ENCODE peak calls at places on chromosomes 16 and 17, in eight cellular contexts. G is progenitor cell of endocrine pancreas, T is RWPE1, A is ascending aorta, B is choroid plexus epithelial cell, E is breast epithelium, L is AG10803, M is coronary artery. O is an unnamed sample.
A peak's percentile ranks its signal among the peaks of the same experiment; 100 is the strongest.

GRCh38 chr16:9256196-9256595 is 164.8 kb downstream of the HAPSTR1 start:
- DNase-seq in G (peak; percentile 25), T (peak; percentile 12), A (no peak), B (peak; percentile 1), E (no peak), L (no peak), M (no peak), O (no peak)

GRCh38 chr16:54928016-54928356 is 2.7 kb upstream of the IRX5 start:
- DNase-seq in G (no peak), T (no peak), A (no peak), B (peak; percentile 51), E (no peak), L (no peak), M (no peak), O (no peak)

GRCh38 chr16:67387479-67388079 is 5.7 kb downstream of the TPPP3 start:
- DNase-seq in G (no peak), T (no peak), A (no peak), B (no peak), E (no peak), L (no peak), M (no peak), O (no peak)

GRCh38 chr17:4980644-4981216 is 6.7 kb downstream of the CAMTA2 start:
- DNase-seq in G (peak; percentile 46), T (peak; percentile 26), A (no peak), B (peak; percentile 69), E (no peak), L (peak; percentile 46), M (no peak), O (no peak)

GRCh38 chr16:87874639-87875472 is 5.5 kb upstream of the SLC7A5 start:
- DNase-seq in G (no peak), T (no peak), A (no peak), B (no peak), E (no peak), L (no peak), M (no peak), O (no peak)

GRCh38 chr16:629289-630023 is 1.3 kb upstream of the WFIKKN1 start:
- DNase-seq in G (peak; percentile 51), T (no peak), A (no peak), B (no peak), E (no peak), L (no peak), M (no peak), O (no peak)

GRCh38 chr17:31838641-31839225 is 20.3 kb downstream of the COPRS start:
- DNase-seq in G (no peak), T (no peak), A (no peak), B (peak; percentile 41), E (no peak), L (peak; percentile 46), M (no peak), O (no peak)

GRCh38 chr16:24906199-24906808 is 60.5 kb downstream of the SLC5A11 start:
- DNase-seq in G (no peak), T (peak; percentile 25), A (no peak), B (peak; percentile 58), E (no peak), L (peak; percentile 26), M (no peak), O (no peak)

GRCh38 chr17:82952019-82952418 is 112.2 kb upstream of the ZNF750 start:
- DNase-seq in G (no peak), T (no peak), A (no peak), B (no peak), E (peak; percentile 37), L (no peak), M (peak; percentile 36), O (peak; percentile 62)

GRCh38 chr16:88195021-88195581 is 187.7 kb upstream of the ZNF469 start:
- DNase-seq in G (no peak), T (no peak), A (no peak), B (peak; percentile 58), E (no peak), L (peak; percentile 73), M (peak; percentile 64), O (no peak)

GRCh38 chr17:59830007-59830630 is 62.6 kb downstream of the TUBD1 start:
- DNase-seq in G (no peak), T (no peak), A (no peak), B (peak; percentile 70), E (no peak), L (peak; percentile 88), M (no peak), O (no peak)

GRCh38 chr16:13402601-13403000 is 501.2 kb downstream of the SHISA9 start:
- DNase-seq in G (no peak), T (no peak), A (no peak), B (no peak), E (no peak), L (no peak), M (no peak), O (no peak)

GRCh38 chr16:13393816-13394215 is 492.4 kb downstream of the SHISA9 start:
- DNase-seq in G (no peak), T (no peak), A (no peak), B (no peak), E (no peak), L (no peak), M (no peak), O (no peak)

GRCh38 chr16:13392341-13392740 is 490.9 kb downstream of the SHISA9 start:
- DNase-seq in G (no peak), T (no peak), A (no peak), B (no peak), E (no peak), L (no peak), M (no peak), O (no peak)

GRCh38 chr16:13401631-13402030 is 500.2 kb downstream of the SHISA9 start:
- DNase-seq in G (no peak), T (no peak), A (no peak), B (no peak), E (no peak), L (no peak), M (no peak), O (no peak)

GRCh38 chr16:13397126-13397525 is 495.7 kb downstream of the SHISA9 start:
- DNase-seq in G (no peak), T (no peak), A (no peak), B (no peak), E (no peak), L (no peak), M (no peak), O (no peak)
- TF ChIP-seq CTCF in G (peak; percentile 16), T (no peak), A (no peak), B (no peak), E (no peak), L (no peak), M (no peak), O (no peak)

GRCh38 chr17:2945299-2945698 is 118.1 kb downstream of the OR1D5 start:
- DNase-seq in G (no peak), T (no peak), A (no peak), B (no peak), E (no peak), L (no peak), M (no peak), O (no peak)

GRCh38 chr17:2947588-2947950 is 115.8 kb downstream of the OR1D5 start:
- DNase-seq in G (no peak), T (no peak), A (no peak), B (no peak), E (no peak), L (no peak), M (peak; percentile 49), O (no peak)

GRCh38 chr17:2940352-2940751 is 123.1 kb downstream of the OR1D5 start:
- DNase-seq in G (no peak), T (no peak), A (no peak), B (no peak), E (peak; percentile 61), L (no peak), M (no peak), O (no peak)

GRCh38 chr17:2946130-2946529 is 117.3 kb downstream of the OR1D5 start:
- DNase-seq in G (no peak), T (no peak), A (no peak), B (no peak), E (no peak), L (no peak), M (no peak), O (no peak)

GRCh38 chr17:2943971-2944370 is 119.4 kb downstream of the OR1D5 start:
- DNase-seq in G (no peak), T (no peak), A (no peak), B (no peak), E (no peak), L (no peak), M (no peak), O (no peak)
- TF ChIP-seq CTCF in G (no peak), T (no peak), A (no peak), B (no peak), E (no peak), L (no peak), M (no peak), O (no peak)

GRCh38 chr17:67557921-67558320 is 159.8 kb upstream of the NOL11 start:
- DNase-seq in G (no peak), T (no peak), A (no peak), B (peak; percentile 10), E (no peak), L (peak; percentile 43), M (peak; percentile 29), O (no peak)

GRCh38 chr17:67562036-67562435 is 155.7 kb upstream of the NOL11 start:
- DNase-seq in G (no peak), T (no peak), A (no peak), B (no peak), E (no peak), L (no peak), M (peak; percentile 26), O (no peak)

GRCh38 chr17:67558740-67559380 is 158.9 kb upstream of the NOL11 start:
- DNase-seq in G (no peak), T (no peak), A (no peak), B (no peak), E (no peak), L (peak; percentile 58), M (peak; percentile 17), O (no peak)

GRCh38 chr17:67557052-67557845 is 160.5 kb upstream of the NOL11 start:
- DNase-seq in G (no peak), T (no peak), A (no peak), B (no peak), E (no peak), L (no peak), M (peak; percentile 14), O (no peak)

GRCh38 chr17:67559381-67559966 is 158.3 kb upstream of the NOL11 start:
- DNase-seq in G (no peak), T (no peak), A (no peak), B (no peak), E (no peak), L (no peak), M (peak; percentile 31), O (no peak)
- TF ChIP-seq CTCF in G (no peak), T (no peak), A (no peak), B (peak; percentile 39), E (no peak), L (no peak), M (no peak), O (peak; percentile 29)

DNA sequence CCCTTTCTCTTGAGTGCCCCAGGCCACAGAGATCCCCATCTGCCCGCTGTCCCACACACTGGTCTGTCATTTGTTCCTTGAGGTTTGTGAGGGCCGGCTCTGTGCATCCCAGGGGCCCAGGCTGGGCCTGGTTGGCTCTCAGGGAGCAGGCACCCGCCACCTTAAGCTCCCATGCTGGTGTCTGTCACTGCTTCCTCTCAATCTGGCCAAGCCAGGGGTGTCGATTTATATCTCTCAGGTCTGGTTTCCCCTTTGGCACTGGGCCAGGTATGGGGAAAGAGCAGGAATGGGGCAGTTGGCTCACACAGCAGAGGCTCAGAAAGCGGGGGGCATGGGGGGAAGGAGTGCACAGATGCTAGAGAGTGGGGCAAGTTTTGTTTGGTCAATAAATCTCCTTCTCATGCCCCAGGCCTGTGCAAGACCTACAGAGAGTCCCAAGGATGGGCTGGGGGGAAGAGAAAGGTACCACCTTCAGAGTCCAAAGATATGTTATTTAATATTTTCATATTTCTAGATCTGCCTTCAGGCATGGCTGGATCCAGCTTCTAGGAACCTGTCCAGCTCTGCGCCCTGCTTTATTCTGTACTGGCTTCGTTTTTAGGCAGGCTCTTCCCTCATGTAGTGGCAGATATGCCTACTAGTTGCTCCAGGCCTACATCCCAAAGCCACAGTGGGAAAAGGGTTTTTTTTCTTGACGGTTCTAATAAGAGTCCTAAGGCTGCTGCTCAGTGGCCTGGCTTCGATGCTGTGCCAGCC is 34.3 kb downstream of the IL4R start:
- DNase-seq in G (no peak), T (no peak), A (no peak), B (no peak), E (no peak), L (no peak), M (no peak), O (no peak)
- TF ChIP-seq CTCF in G (no peak), T (no peak), A (no peak), B (no peak), E (no peak), L (no peak), M (no peak), O (no peak)